ENCODE peak calls at places on chromosomes 13 and 19, in six cellular contexts. One of them, this sample, is unnamed.

GRCh38 chr13:32261567-32261966 is 53.6 kb downstream of the ZAR1L start:
- DNase-seq in NCI-H1930: no peak
- DNase-seq in A549: no peak
- DNase-seq in ascending aorta: peak; percentile 43
- DNase-seq in astrocyte of the spinal cord: peak; percentile 86
- DNase-seq in GM13976: no peak
- DNase-seq in this sample: no peak

GRCh38 chr13:99605417-99606321 is 104.4 kb downstream of the TM9SF2 start:
- DNase-seq in ascending aorta: no peak
- DNase-seq in GM13976: peak; percentile 60
- DNase-seq in astrocyte of the spinal cord: no peak
- DNase-seq in NCI-H1930: peak; percentile 59
- DNase-seq in A549: peak; percentile 26
- DNase-seq in this sample: peak; percentile 58

GRCh38 chr19:18293642-18294466 is 12.4 kb upstream of the JUND start:
- DNase-seq in GM13976: no peak
- DNase-seq in astrocyte of the spinal cord: no peak
- DNase-seq in NCI-H1930: no peak
- DNase-seq in ascending aorta: no peak
- DNase-seq in A549: no peak
- DNase-seq in this sample: no peak

GRCh38 chr13:113628291-113629270 is 29.4 kb downstream of the ATP4B start:
- DNase-seq in astrocyte of the spinal cord: no peak
- DNase-seq in A549: no peak
- DNase-seq in NCI-H1930: no peak
- DNase-seq in ascending aorta: no peak
- DNase-seq in GM13976: no peak
- DNase-seq in this sample: no peak

GRCh38 chr19:36113895-36114762 is 546 bp downstream of the POLR2I start:
- DNase-seq in A549: peak; percentile 67
- DNase-seq in astrocyte of the spinal cord: no peak
- DNase-seq in ascending aorta: no peak
- DNase-seq in NCI-H1930: no peak
- DNase-seq in GM13976: peak; percentile 38
- DNase-seq in this sample: no peak

GRCh38 chr19:2446390-2446789 is 10.4 kb downstream of the LMNB2 start:
- DNase-seq in NCI-H1930: no peak
- DNase-seq in A549: no peak
- DNase-seq in astrocyte of the spinal cord: no peak
- DNase-seq in ascending aorta: no peak
- DNase-seq in GM13976: peak; percentile 64
- DNase-seq in this sample: peak; percentile 77

GRCh38 chr13:75329723-75330122 is 152.2 kb downstream of the TBC1D4 start:
- DNase-seq in astrocyte of the spinal cord: no peak
- DNase-seq in GM13976: no peak
- DNase-seq in ascending aorta: no peak
- DNase-seq in A549: no peak
- DNase-seq in NCI-H1930: no peak
- DNase-seq in this sample: no peak

GRCh38 chr19:58518261-58519086 is 1.1 kb downstream of the ZBTB45 start:
- DNase-seq in GM13976: no peak
- DNase-seq in NCI-H1930: no peak
- DNase-seq in ascending aorta: no peak
- DNase-seq in astrocyte of the spinal cord: no peak
- DNase-seq in A549: no peak
- DNase-seq in this sample: no peak

GRCh38 chr13:48398450-48399095 is 14.3 kb downstream of the LPAR6 start:
- DNase-seq in A549: no peak
- DNase-seq in astrocyte of the spinal cord: no peak
- DNase-seq in GM13976: no peak
- DNase-seq in ascending aorta: no peak
- DNase-seq in NCI-H1930: no peak
- DNase-seq in this sample: no peak

GRCh38 chr19:15471639-15472101 is 7.3 kb upstream of the RASAL3 start:
- DNase-seq in ascending aorta: no peak
- DNase-seq in astrocyte of the spinal cord: no peak
- DNase-seq in GM13976: no peak
- DNase-seq in NCI-H1930: no peak
- DNase-seq in A549: no peak
- DNase-seq in this sample: no peak

GRCh38 chr13:98892077-98892476 is 85.8 kb downstream of the DOCK9 start:
- DNase-seq in GM13976: no peak
- DNase-seq in A549: no peak
- DNase-seq in astrocyte of the spinal cord: no peak
- DNase-seq in ascending aorta: no peak
- DNase-seq in NCI-H1930: no peak
- DNase-seq in this sample: no peak

GRCh38 chr19:40771101-40771539 is 4.2 kb upstream of the MIA start:
- DNase-seq in GM13976: no peak
- DNase-seq in ascending aorta: no peak
- DNase-seq in A549: peak; percentile 80
- DNase-seq in astrocyte of the spinal cord: no peak
- DNase-seq in NCI-H1930: no peak
- DNase-seq in this sample: no peak

GRCh38 chr19:8585894-8586750 is 8.9 kb upstream of the MYO1F start:
- DNase-seq in GM13976: peak; percentile 63
- DNase-seq in ascending aorta: no peak
- DNase-seq in A549: peak; percentile 61
- DNase-seq in astrocyte of the spinal cord: no peak
- DNase-seq in NCI-H1930: peak; percentile 43
- DNase-seq in this sample: peak; percentile 70

GRCh38 chr19:38952395-38953165 is 21.8 kb downstream of the MRPS12 start:
- DNase-seq in ascending aorta: no peak
- DNase-seq in astrocyte of the spinal cord: no peak
- DNase-seq in GM13976: peak; percentile 76
- DNase-seq in A549: peak; percentile 78
- DNase-seq in NCI-H1930: peak; percentile 62
- DNase-seq in this sample: no peak

GRCh38 chr19:29811125-29812079 is at the start of gene CCNE1:
- DNase-seq in NCI-H1930: peak; percentile 86
- DNase-seq in ascending aorta: peak; percentile 55
- DNase-seq in A549: peak; percentile 90
- DNase-seq in GM13976: peak; percentile 98
- DNase-seq in astrocyte of the spinal cord: peak; percentile 80
- DNase-seq in this sample: peak; percentile 99

GRCh38 chr13:50131998-50132936 is 117.0 kb downstream of the KCNRG start:
- DNase-seq in NCI-H1930: no peak
- DNase-seq in A549: no peak
- DNase-seq in ascending aorta: no peak
- DNase-seq in GM13976: peak; percentile 18
- DNase-seq in astrocyte of the spinal cord: peak; percentile 23
- DNase-seq in this sample: no peak